ENCODE peak calls at places on chromosomes 12 and 14, in four cellular contexts. E, T, H and U are unnamed samples.

GRCh38 chr14:67573268-67574010 is 26.6 kb downstream of the PIGH start:
- DNase-seq in E (no peak), H (no peak), T (no peak), U (no peak)

GRCh38 chr12:1580526-1580925 is 13.9 kb downstream of the FBXL14 start:
- DNase-seq in E (no peak), H (no peak), T (no peak), U (no peak)

GRCh38 chr14:89349196-89350008 is 67.6 kb downstream of the FOXN3 start:
- DNase-seq in H (peak), T (no peak), E (peak), U (no peak)

GRCh38 chr12:65557425-65558167 is 266.7 kb upstream of the HMGA2 start:
- DNase-seq in T (no peak), H (no peak), E (no peak), U (no peak)

GRCh38 chr14:77208266-77208978 is 26.8 kb downstream of the TMEM63C start:
- DNase-seq in E (no peak), H (peak), T (peak), U (no peak)

GRCh38 chr12:119528241-119528640 is 65.3 kb upstream of the TMEM233 start:
- DNase-seq in E (no peak), H (no peak), T (no peak), U (no peak)

GRCh38 chr14:54564071-54564798 is 2.7 kb upstream of the SAMD4A start:
- DNase-seq in T (peak), E (no peak), H (peak), U (peak)

GRCh38 chr14:90784621-90785270 is 31.5 kb downstream of the TTC7B start:
- DNase-seq in E (no peak), H (no peak), T (no peak), U (no peak)

GRCh38 chr12:6471992-6472366 is 1.5 kb upstream of the VAMP1 start:
- DNase-seq in E (no peak), H (no peak), T (no peak), U (no peak)

GRCh38 chr14:22918519-22918808 is 485 bp downstream of the RBM23 start:
- DNase-seq in E (no peak), T (no peak), H (no peak), U (no peak)

GRCh38 chr14:61752626-61753025 is 9.6 kb upstream of the SNAPC1 start:
- DNase-seq in T (peak), E (no peak), H (peak), U (no peak)

GRCh38 chr14:101060171-101060601 is 156.7 kb upstream of the RTL1 start:
- DNase-seq in E (no peak), T (no peak), H (no peak), U (no peak)

GRCh38 chr14:102182190-102182589 is 42.5 kb downstream of the WDR20 start:
- DNase-seq in E (no peak), T (peak), H (peak), U (no peak)

GRCh38 chr14:77037886-77038511 is 9.5 kb upstream of the IRF2BPL start:
- DNase-seq in H (no peak), T (peak), E (no peak), U (no peak)

GRCh38 chr14:71202881-71203280 is 295.6 kb downstream of the PCNX1 start:
- DNase-seq in E (no peak), H (no peak), T (peak), U (no peak)

GRCh38 chr12:2691340-2692111 is 103.2 kb upstream of the FKBP4 start:
- DNase-seq in T (no peak), E (no peak), H (peak), U (peak)

GRCh38 chr14:22850944-22851790 is 14.8 kb downstream of the MMP14 start:
- DNase-seq in H (peak), T (peak), E (no peak), U (no peak)

GRCh38 chr12:9673404-9674225 is 4.1 kb downstream of the CLEC2D start:
- DNase-seq in E (no peak), T (peak), H (peak), U (peak)

GRCh38 chr14:22848391-22849164 is 12.2 kb downstream of the MMP14 start:
- DNase-seq in E (no peak), H (no peak), T (peak), U (no peak)